ENCODE peak calls at places on chromosomes 6 and 20, in eight cellular contexts. X, J, R, T, U, V, O and M are unnamed samples.

GRCh38 chr6:33840064-33840926 is 36.5 kb upstream of the MLN start:
- DNase-seq in X (peak; percentile 76), U (peak; percentile 96), R (peak; percentile 35), O (no peak), V (peak; percentile 98), T (peak; percentile 99), J (peak; percentile 100), M (peak; percentile 85)

GRCh38 chr20:20188647-20189046 is 136.3 kb downstream of the CFAP61 start:
- DNase-seq in U (no peak), X (no peak), R (no peak), V (no peak), T (no peak), J (no peak), O (no peak), M (no peak)

GRCh38 chr20:40563296-40563950 is 125.6 kb downstream of the MAFB start:
- DNase-seq in R (peak; percentile 95), J (peak; percentile 33), O (no peak), U (no peak), X (no peak), T (peak; percentile 37), V (no peak), M (peak; percentile 14)

GRCh38 chr6:67496191-67496590 is 1138.9 kb upstream of the ADGRB3 start:
- DNase-seq in J (no peak), O (no peak), T (no peak), U (no peak), X (no peak), R (no peak), V (no peak), M (no peak)

GRCh38 chr6:149909701-149910470 is 12.0 kb upstream of the RAET1E start:
- DNase-seq in V (no peak), X (no peak), U (no peak), O (no peak), T (no peak), J (no peak), R (no peak), M (no peak)

GRCh38 chr6:14012313-14013036 is 87.7 kb downstream of the RNF182 start:
- DNase-seq in T (no peak), J (no peak), R (no peak), O (no peak), U (no peak), X (no peak), V (no peak), M (no peak)

GRCh38 chr6:84455630-84456029 is 228.2 kb upstream of the CEP162 start:
- DNase-seq in V (no peak), X (no peak), T (peak; percentile 20), J (no peak), U (no peak), O (no peak), R (no peak), M (no peak)

GRCh38 chr6:168014406-168014959 is 17.0 kb downstream of the KIF25 start:
- DNase-seq in J (no peak), X (no peak), T (no peak), R (peak; percentile 11), V (no peak), O (no peak), U (no peak), M (no peak)

GRCh38 chr20:4173142-4173541 is 157.8 kb upstream of the RNF24 start:
- DNase-seq in U (no peak), J (no peak), T (no peak), V (no peak), X (no peak), R (no peak), O (no peak), M (no peak)

GRCh38 chr6:112253842-112254816 is at the start of gene LAMA4:
- DNase-seq in O (no peak), X (peak; percentile 28), J (peak; percentile 62), U (peak; percentile 68), R (peak; percentile 34), T (peak; percentile 83), V (peak; percentile 69), M (peak; percentile 62)

GRCh38 chr6:96836579-96837137 is 619 bp downstream of the GPR63 start:
- DNase-seq in T (peak; percentile 47), X (peak; percentile 3), O (peak; percentile 8), R (peak; percentile 21), J (peak; percentile 39), U (peak; percentile 62), V (peak; percentile 4), M (peak; percentile 7)

GRCh38 chr6:2108700-2109306 is 136.6 kb downstream of the GMDS start:
- DNase-seq in T (no peak), R (no peak), U (no peak), X (no peak), O (no peak), V (no peak), J (no peak), M (no peak)

GRCh38 chr6:151068761-151069312 is 170.9 kb upstream of the AKAP12 start:
- DNase-seq in O (no peak), T (peak; percentile 80), U (no peak), X (no peak), R (peak; percentile 6), J (peak; percentile 49), V (peak; percentile 62), M (no peak)

GRCh38 chr6:11007715-11008608 is 36.1 kb downstream of the ELOVL2 start:
- DNase-seq in V (peak; percentile 80), U (peak; percentile 93), X (peak; percentile 32), J (peak; percentile 76), R (no peak), T (peak; percentile 76), O (no peak), M (no peak)

DNA sequence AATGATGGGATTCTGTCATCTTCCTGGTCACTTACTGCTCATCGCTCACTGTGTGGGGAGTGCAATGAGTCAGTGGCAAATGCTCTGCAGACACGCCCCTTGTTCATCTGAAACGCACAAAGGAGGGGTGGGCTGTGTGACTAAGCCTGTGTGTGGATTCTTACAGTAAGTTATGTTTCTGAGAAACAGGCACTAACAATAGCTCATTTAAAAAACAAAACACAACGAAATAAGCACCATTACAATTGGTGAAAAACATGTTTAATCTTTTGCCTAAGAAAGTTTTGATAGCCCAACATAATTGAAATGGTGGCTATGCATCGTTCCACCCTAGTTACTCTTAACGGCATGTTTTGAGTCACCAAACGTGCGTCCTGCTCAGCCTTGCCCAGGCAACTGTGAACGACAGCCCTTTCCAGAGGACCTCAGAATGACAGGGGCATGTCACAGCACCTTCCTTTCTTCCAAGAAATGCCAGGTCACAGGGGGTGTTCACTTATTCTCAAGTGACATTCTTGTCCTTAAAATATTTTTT is 118.4 kb upstream of the SGK1 start:
- DNase-seq in X (no peak), U (peak; percentile 74), O (no peak), R (no peak), V (peak; percentile 99), T (peak; percentile 98), J (peak; percentile 98), M (peak; percentile 52)
- H3K4me3 ChIP-seq in X (no peak overlapping the region), U (no peak overlapping the region), O (peak overlapping the region; percentile 7), R (no peak overlapping the region), V (no peak overlapping the region), T (peak overlapping the region; percentile 58), J (peak overlapping the region; percentile 33), M (peak overlapping the region; percentile 43)

GRCh38 chr6:7050099-7050498 is 57.7 kb upstream of the RREB1 start:
- DNase-seq in X (no peak), O (no peak), T (no peak), U (no peak), R (no peak), V (no peak), J (no peak), M (no peak)

GRCh38 chr6:7047966-7048365 is 59.8 kb upstream of the RREB1 start:
- DNase-seq in U (no peak), J (peak; percentile 18), R (no peak), O (no peak), X (no peak), V (peak; percentile 41), T (peak; percentile 20), M (no peak)

GRCh38 chr6:7050911-7051779 is 56.6 kb upstream of the RREB1 start:
- DNase-seq in V (peak; percentile 82), U (peak; percentile 79), X (peak; percentile 72), T (peak; percentile 78), J (peak; percentile 84), R (peak; percentile 87), O (peak; percentile 65), M (peak; percentile 24)

GRCh38 chr6:7047071-7047470 is 60.7 kb upstream of the RREB1 start:
- DNase-seq in R (no peak), J (no peak), T (no peak), X (no peak), U (no peak), V (no peak), O (no peak), M (no peak)

DNA sequence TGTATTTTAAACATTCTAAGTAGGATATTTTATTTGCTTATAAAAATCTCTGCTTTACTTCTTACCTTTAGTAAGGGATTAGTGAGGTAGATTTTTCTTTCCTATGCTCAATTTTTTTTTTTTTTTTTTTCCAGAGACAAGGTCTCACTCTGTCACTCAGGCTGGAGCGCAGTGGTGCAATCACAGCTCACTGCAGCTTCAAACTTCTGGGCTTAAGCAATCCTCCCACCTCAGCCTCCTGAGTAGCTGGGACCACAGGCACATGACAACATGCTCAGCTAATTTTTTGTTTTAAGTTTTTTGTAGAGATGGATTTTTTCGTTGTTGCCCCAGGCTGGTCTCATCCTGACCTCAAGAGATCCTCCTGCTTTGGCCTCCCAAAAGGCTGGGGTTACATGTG is 58.9 kb upstream of the RREB1 start:
- DNase-seq in R (no peak), J (no peak), T (no peak), U (no peak), X (no peak), O (no peak), V (no peak), M (no peak)
- H3K4me1 ChIP-seq in R (no peaks in the 10 kb centered on the region), J (peaks cover 17% of the 10 kb centered on the region), T (no peaks in the 10 kb centered on the region), U (peaks cover 2% of the 10 kb centered on the region), X (peaks cover 3% of the 10 kb centered on the region), O (peaks cover 5% of the 10 kb centered on the region), V (peaks cover 4% of the 10 kb centered on the region), M (no peaks in the 10 kb centered on the region)

DNA sequence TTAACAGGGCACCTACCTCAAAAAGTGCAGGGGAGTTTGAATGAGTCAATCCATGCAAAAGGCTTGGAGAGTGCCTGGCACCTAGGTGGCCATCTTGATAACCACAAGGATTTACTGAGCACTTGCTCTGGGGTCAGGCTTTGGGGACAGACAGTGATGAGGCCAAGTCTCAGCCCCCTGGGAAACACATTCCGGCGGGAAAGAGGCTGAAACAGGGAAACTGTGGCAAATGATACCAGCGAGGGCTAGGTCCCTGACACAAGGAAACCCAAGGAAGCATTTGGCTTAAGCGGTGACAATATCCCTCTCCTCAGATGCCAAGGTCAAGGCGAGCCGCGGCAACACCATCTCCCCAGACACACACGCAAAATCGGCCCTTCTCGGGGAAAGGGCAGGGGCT is 527 bp upstream of the DOK5 start:
- DNase-seq in O (no peak), T (peak; percentile 13), R (no peak), U (peak; percentile 37), X (no peak), J (no peak), V (no peak), M (no peak)
- H3K4me3 ChIP-seq in O (no peak overlapping the region), T (peak overlapping the region; percentile 94), R (no peak overlapping the region), U (peak overlapping the region; percentile 35), X (no peak overlapping the region), J (peak overlapping the region; percentile 96), V (no peak overlapping the region), M (no peak overlapping the region)

DNA sequence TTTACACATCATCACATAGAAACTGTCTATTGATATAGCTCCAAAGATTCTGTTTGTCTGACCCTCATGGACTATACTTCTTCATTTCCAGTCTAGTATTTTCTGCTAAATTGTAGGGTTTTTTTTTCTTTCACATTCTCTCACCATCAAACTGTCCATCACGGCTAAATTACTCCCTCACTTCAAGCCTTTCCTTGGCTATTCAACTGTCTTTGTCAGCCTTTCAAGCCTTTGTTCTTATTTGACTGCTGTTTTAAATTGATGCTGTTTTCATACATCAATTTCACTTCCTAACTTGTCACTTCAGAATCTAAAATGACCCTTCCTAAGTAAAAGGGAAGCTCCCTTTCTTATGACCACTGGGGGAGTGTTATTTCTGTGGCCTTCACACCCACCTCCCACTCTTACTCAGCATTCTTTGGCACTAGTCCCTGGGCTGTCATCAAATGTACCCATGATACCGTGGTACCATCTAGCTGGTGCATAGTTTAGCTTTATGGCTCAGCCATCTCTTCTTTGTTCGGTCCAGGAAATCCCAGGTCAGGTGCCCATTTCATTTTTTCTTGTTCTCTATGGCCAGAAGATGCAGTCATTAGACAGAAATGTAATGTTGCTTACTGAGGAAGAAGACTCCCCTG is 8.6 kb downstream of the GJA1 start:
- DNase-seq in X (no peak), U (no peak), O (no peak), T (peak; percentile 49), V (no peak), J (no peak), R (no peak), M (no peak)
- H3K4me1 ChIP-seq in X (peaks cover 5% of the 10 kb centered on the region), U (peaks cover 8% of the 10 kb centered on the region), O (no peaks in the 10 kb centered on the region), T (peaks cover 62% of the 10 kb centered on the region), V (peaks cover 18% of the 10 kb centered on the region), J (peaks cover 5% of the 10 kb centered on the region), R (no peaks in the 10 kb centered on the region), M (no peaks in the 10 kb centered on the region)